ENCODE peak calls at places on chromosomes 5 and 9, in five cellular contexts. One of them, this sample, is unnamed.

GRCh38 chr9:95505676-95506437 is 10.9 kb downstream of the PTCH1 start:
- DNase-seq in aorta: peak; percentile 56
- DNase-seq in OCI-M1: peak; percentile 73
- DNase-seq in lung: no peak
- DNase-seq in NCI-H510A treated with DMSO at 0.1 percent for 48 hours: peak; percentile 24
- DNase-seq in this sample: peak; percentile 29

GRCh38 chr9:127020526-127021078 is 101.8 kb downstream of the ANGPTL2 start:
- DNase-seq in aorta: no peak
- DNase-seq in OCI-M1: no peak
- DNase-seq in lung: no peak
- DNase-seq in NCI-H510A treated with DMSO at 0.1 percent for 48 hours: no peak
- DNase-seq in this sample: no peak

GRCh38 chr9:61674465-61674864 is 484.6 kb downstream of the SPATA31A7 start:
- DNase-seq in aorta: no peak
- DNase-seq in OCI-M1: no peak
- DNase-seq in lung: no peak
- DNase-seq in NCI-H510A treated with DMSO at 0.1 percent for 48 hours: no peak
- DNase-seq in this sample: no peak

GRCh38 chr9:91164724-91165520 is 196.8 kb downstream of the AUH start:
- DNase-seq in aorta: peak; percentile 90
- DNase-seq in OCI-M1: peak; percentile 96
- DNase-seq in lung: no peak
- DNase-seq in NCI-H510A treated with DMSO at 0.1 percent for 48 hours: no peak
- DNase-seq in this sample: peak; percentile 49

GRCh38 chr5:33321026-33321425 is 119.7 kb upstream of the TARS1 start:
- DNase-seq in aorta: no peak
- DNase-seq in OCI-M1: no peak
- DNase-seq in lung: peak; percentile 30
- DNase-seq in NCI-H510A treated with DMSO at 0.1 percent for 48 hours: no peak
- DNase-seq in this sample: no peak

GRCh38 chr5:55222061-55222818 is 4.9 kb downstream of the MCIDAS start:
- DNase-seq in aorta: no peak
- DNase-seq in OCI-M1: no peak
- DNase-seq in lung: no peak
- DNase-seq in NCI-H510A treated with DMSO at 0.1 percent for 48 hours: no peak
- DNase-seq in this sample: no peak

GRCh38 chr5:106376522-106376921 is 1294.2 kb downstream of the EFNA5 start:
- DNase-seq in aorta: no peak
- DNase-seq in OCI-M1: peak; percentile 52
- DNase-seq in lung: no peak
- DNase-seq in NCI-H510A treated with DMSO at 0.1 percent for 48 hours: no peak
- DNase-seq in this sample: no peak

GRCh38 chr9:37693265-37693664 is 42.5 kb downstream of the FRMPD1 start:
- DNase-seq in aorta: no peak
- DNase-seq in OCI-M1: no peak
- DNase-seq in lung: no peak
- DNase-seq in NCI-H510A treated with DMSO at 0.1 percent for 48 hours: no peak
- DNase-seq in this sample: no peak

GRCh38 chr5:107668933-107669542 is 1.7 kb downstream of the EFNA5 start:
- DNase-seq in aorta: peak; percentile 42
- DNase-seq in OCI-M1: no peak
- DNase-seq in lung: no peak
- DNase-seq in NCI-H510A treated with DMSO at 0.1 percent for 48 hours: no peak
- DNase-seq in this sample: no peak

GRCh38 chr5:59999056-59999455 is 105.5 kb upstream of the PDE4D start:
- DNase-seq in aorta: no peak
- DNase-seq in OCI-M1: no peak
- DNase-seq in lung: no peak
- DNase-seq in NCI-H510A treated with DMSO at 0.1 percent for 48 hours: no peak
- DNase-seq in this sample: no peak

GRCh38 chr5:98775246-98775961 is 1.9 kb downstream of the RGMB start:
- DNase-seq in aorta: no peak
- DNase-seq in OCI-M1: no peak
- DNase-seq in lung: no peak
- DNase-seq in NCI-H510A treated with DMSO at 0.1 percent for 48 hours: no peak
- DNase-seq in this sample: no peak

GRCh38 chr5:75753182-75753581 is 35.9 kb upstream of the POC5 start:
- DNase-seq in aorta: no peak
- DNase-seq in OCI-M1: no peak
- DNase-seq in lung: no peak
- DNase-seq in NCI-H510A treated with DMSO at 0.1 percent for 48 hours: no peak
- DNase-seq in this sample: no peak

GRCh38 chr9:33297455-33297854 is 7.1 kb downstream of the NFX1 start:
- DNase-seq in aorta: peak; percentile 74
- DNase-seq in OCI-M1: peak; percentile 86
- DNase-seq in lung: peak; percentile 38
- DNase-seq in NCI-H510A treated with DMSO at 0.1 percent for 48 hours: peak; percentile 61
- DNase-seq in this sample: no peak

GRCh38 chr9:5799314-5799713 is 33.6 kb downstream of the ERMP1 start:
- DNase-seq in aorta: no peak
- DNase-seq in OCI-M1: peak; percentile 100
- DNase-seq in lung: no peak
- DNase-seq in NCI-H510A treated with DMSO at 0.1 percent for 48 hours: peak; percentile 25
- DNase-seq in this sample: no peak

GRCh38 chr9:94802795-94803194 is 76.3 kb downstream of the AOPEP start:
- DNase-seq in aorta: no peak
- DNase-seq in OCI-M1: no peak
- DNase-seq in lung: no peak
- DNase-seq in NCI-H510A treated with DMSO at 0.1 percent for 48 hours: no peak
- DNase-seq in this sample: no peak

GRCh38 chr5:154740483-154740882 is 14.7 kb upstream of the LARP1 start:
- DNase-seq in aorta: peak; percentile 66
- DNase-seq in OCI-M1: no peak
- DNase-seq in lung: no peak
- DNase-seq in NCI-H510A treated with DMSO at 0.1 percent for 48 hours: no peak
- DNase-seq in this sample: no peak

GRCh38 chr5:107739661-107740060 is 68.9 kb upstream of the EFNA5 start:
- DNase-seq in aorta: no peak
- DNase-seq in OCI-M1: peak; percentile 91
- DNase-seq in lung: no peak
- DNase-seq in NCI-H510A treated with DMSO at 0.1 percent for 48 hours: no peak
- DNase-seq in this sample: peak; percentile 15

GRCh38 chr5:88761269-88761880 is 121.6 kb downstream of the MEF2C start:
- DNase-seq in aorta: no peak
- DNase-seq in OCI-M1: no peak
- DNase-seq in lung: no peak
- DNase-seq in NCI-H510A treated with DMSO at 0.1 percent for 48 hours: no peak
- DNase-seq in this sample: no peak

GRCh38 chr5:64874753-64875152 is 106.0 kb downstream of the CWC27 start:
- DNase-seq in aorta: no peak
- DNase-seq in OCI-M1: no peak
- DNase-seq in lung: no peak
- DNase-seq in NCI-H510A treated with DMSO at 0.1 percent for 48 hours: no peak
- DNase-seq in this sample: no peak

GRCh38 chr5:82397741-82398320 is 119.7 kb upstream of the RPS23 start:
- DNase-seq in aorta: no peak
- DNase-seq in OCI-M1: no peak
- DNase-seq in lung: no peak
- DNase-seq in NCI-H510A treated with DMSO at 0.1 percent for 48 hours: no peak
- DNase-seq in this sample: no peak

GRCh38 chr9:20941177-20941690 is 90.2 kb downstream of the HACD4 start:
- DNase-seq in aorta: peak; percentile 44
- DNase-seq in OCI-M1: peak; percentile 78
- DNase-seq in lung: peak; percentile 32
- DNase-seq in NCI-H510A treated with DMSO at 0.1 percent for 48 hours: peak; percentile 72
- DNase-seq in this sample: peak; percentile 18